ENCODE peak calls at places on chromosomes 6 and 20, in nine cellular contexts. B is psoas muscle, N is pons, S is T-helper 2 cell, X is SW 1271, K is midbrain, L is G401, E is NCI-H460, W is heart left ventricle. A is an unnamed sample.

GRCh38 chr20:46040902-46041535 is 12.0 kb downstream of the SLC12A5 start:
- DNase-seq in B (no peak), N (no peak), S (peak), X (no peak), K (no peak), L (no peak), E (peak), W (peak), A (no peak)

GRCh38 chr20:43824279-43824678 is 90.4 kb upstream of the TOX2 start:
- DNase-seq in B (no peak), N (no peak), S (no peak), X (no peak), K (no peak), L (no peak), E (no peak), W (no peak), A (no peak)

GRCh38 chr6:170251776-170252571 is 38.9 kb downstream of the DLL1 start:
- DNase-seq in B (no peak), N (no peak), S (no peak), X (no peak), K (no peak), L (no peak), E (no peak), W (peak), A (no peak)

GRCh38 chr6:22332726-22333125 is 35.9 kb upstream of the PRL start:
- DNase-seq in B (no peak), N (no peak), S (no peak), X (no peak), K (no peak), L (no peak), E (no peak), W (no peak), A (no peak)

GRCh38 chr6:72466971-72467566 is 154.8 kb upstream of the KCNQ5 start:
- DNase-seq in B (no peak), N (peak), S (no peak), X (no peak), K (peak), L (no peak), E (no peak), W (no peak), A (no peak)

GRCh38 chr6:133099573-133099972 is 141.6 kb upstream of the EYA4 start:
- DNase-seq in B (no peak), N (no peak), S (no peak), X (peak), K (no peak), L (no peak), E (no peak), W (no peak), A (no peak)

GRCh38 chr6:166419268-166419667 is 36.5 kb upstream of the MPC1 start:
- DNase-seq in B (no peak), N (no peak), S (no peak), X (no peak), K (no peak), L (no peak), E (no peak), W (no peak), A (peak)

GRCh38 chr20:45105317-45105716 is 4.4 kb upstream of the KCNS1 start:
- DNase-seq in B (no peak), N (no peak), S (no peak), X (no peak), K (no peak), L (no peak), E (no peak), W (no peak), A (no peak)

GRCh38 chr20:20173269-20173668 is 120.9 kb downstream of the CFAP61 start:
- DNase-seq in B (no peak), N (no peak), S (no peak), X (no peak), K (no peak), L (peak), E (no peak), W (no peak), A (no peak)

GRCh38 chr6:139370047-139370706 is 4.3 kb downstream of the CITED2 start:
- DNase-seq in B (no peak), N (no peak), S (no peak), X (no peak), K (peak), L (peak), E (no peak), W (no peak), A (no peak)

GRCh38 chr20:43961541-43962471 is 47.2 kb downstream of the TOX2 start:
- DNase-seq in B (no peak), N (no peak), S (no peak), X (no peak), K (no peak), L (no peak), E (no peak), W (no peak), A (no peak)

GRCh38 chr20:49448917-49449316 is 33.6 kb downstream of the KCNB1 start:
- DNase-seq in B (no peak), N (no peak), S (no peak), X (no peak), K (no peak), L (no peak), E (no peak), W (no peak), A (no peak)

GRCh38 chr6:133268621-133269020 is 27.5 kb downstream of the EYA4 start:
- DNase-seq in B (no peak), N (no peak), S (no peak), X (no peak), K (no peak), L (no peak), E (no peak), W (no peak), A (no peak)

A was measured in GM06990.